ENCODE peak calls at places on chromosomes 5 and 9, in ten cellular contexts. U is endothelial cell of umbilical vein, D is IMR-90, W is astrocyte, S is mesenchymal stem cell, T is GM23338, B is osteoblast, X is MM.1S, Q is DND-41, K is hepatocyte. H is an unnamed sample.

GRCh38 chr5:113202904-113203716 is 226.5 kb downstream of the DCP2 start:
- DNase-seq in X (no peak), T (no peak), U (peak), Q (no peak), W (peak), D (peak), B (peak), S (peak), K (peak), H (peak)

GRCh38 chr9:16986441-16987387 is 116.2 kb upstream of the BNC2 start:
- DNase-seq in X (no peak), D (peak), W (peak), S (peak), U (no peak), B (peak), Q (peak), K (no peak), T (no peak), H (no peak)

GRCh38 chr5:120139039-120139438 is 325.1 kb upstream of the PRR16 start:
- DNase-seq in U (peak), K (peak), T (no peak), S (peak), Q (no peak), B (peak), W (peak), D (peak), X (no peak), H (no peak)

GRCh38 chr9:108724669-108725068 is 131.1 kb downstream of the ACTL7B start:
- DNase-seq in K (peak), X (no peak), D (no peak), W (no peak), Q (no peak), S (no peak), U (no peak), T (no peak), B (no peak), H (no peak)

GRCh38 chr9:122797316-122798033 is 2.4 kb upstream of the OR1K1 start:
- DNase-seq in W (no peak), D (peak), U (no peak), S (no peak), B (no peak), X (no peak), K (no peak), T (no peak), Q (no peak), H (no peak)

GRCh38 chr9:84761137-84761808 is 91.7 kb downstream of the NTRK2 start:
- DNase-seq in U (no peak), W (no peak), D (no peak), Q (no peak), B (no peak), K (no peak), T (no peak), S (no peak), X (peak), H (no peak)

GRCh38 chr9:32706004-32706749 is 70.7 kb upstream of the TAF1L start:
- DNase-seq in X (no peak), U (no peak), W (peak), K (no peak), B (no peak), T (peak), Q (no peak), S (no peak), D (peak), H (no peak)

GRCh38 chr5:1347571-1347970 is 2.7 kb upstream of the CLPTM1L start:
- DNase-seq in B (peak), U (no peak), Q (no peak), W (no peak), K (no peak), X (no peak), S (no peak), D (no peak), T (peak), H (no peak)

GRCh38 chr9:6133346-6134063 is 82.1 kb upstream of the IL33 start:
- DNase-seq in U (no peak), B (no peak), T (no peak), K (no peak), X (peak), W (peak), D (no peak), Q (peak), S (no peak), H (peak)

GRCh38 chr5:43075319-43076293 is 35.5 kb upstream of the ANXA2R start:
- DNase-seq in U (peak), T (no peak), B (peak), W (no peak), K (no peak), S (peak), Q (no peak), D (no peak), X (no peak), H (no peak)

GRCh38 chr5:38582662-38583061 is 26.2 kb upstream of the LIFR start:
- DNase-seq in T (no peak), X (peak), Q (no peak), B (no peak), D (no peak), U (no peak), K (no peak), S (no peak), W (no peak), H (no peak)

GRCh38 chr9:4305065-4305481 is 5.2 kb upstream of the GLIS3 start:
- DNase-seq in B (no peak), X (no peak), Q (no peak), W (no peak), D (no peak), S (no peak), K (peak), U (no peak), T (no peak), H (no peak)

GRCh38 chr5:171310334-171310815 is 1.3 kb downstream of the TLX3 start:
- DNase-seq in K (no peak), T (peak), D (no peak), B (no peak), Q (peak), U (no peak), X (no peak), W (no peak), S (no peak), H (no peak)

GRCh38 chr5:65588694-65589093 is 25.6 kb downstream of the PPWD1 start:
- DNase-seq in Q (no peak), D (no peak), B (no peak), X (no peak), W (no peak), U (no peak), S (no peak), T (no peak), K (no peak), H (no peak)

GRCh38 chr5:32446660-32447059 is 2.1 kb upstream of the ZFR start:
- DNase-seq in W (no peak), Q (no peak), K (peak), U (no peak), B (no peak), T (no peak), D (no peak), S (no peak), X (no peak), H (no peak)

GRCh38 chr5:32444191-32444945 is at the start of gene ZFR:
- DNase-seq in U (peak), W (peak), T (peak), S (peak), K (peak), X (peak), Q (peak), B (peak), D (peak), H (peak)

GRCh38 chr5:32444946-32445758 is 612 bp upstream of the ZFR start:
- DNase-seq in W (no peak), D (peak), K (no peak), S (no peak), X (no peak), U (no peak), Q (no peak), T (peak), B (no peak), H (no peak)

GRCh38 chr5:32443541-32444190 is 874 bp downstream of the ZFR start:
- DNase-seq in X (peak), T (peak), U (peak), D (peak), Q (peak), S (peak), K (peak), B (peak), W (peak), H (no peak)

DNA sequence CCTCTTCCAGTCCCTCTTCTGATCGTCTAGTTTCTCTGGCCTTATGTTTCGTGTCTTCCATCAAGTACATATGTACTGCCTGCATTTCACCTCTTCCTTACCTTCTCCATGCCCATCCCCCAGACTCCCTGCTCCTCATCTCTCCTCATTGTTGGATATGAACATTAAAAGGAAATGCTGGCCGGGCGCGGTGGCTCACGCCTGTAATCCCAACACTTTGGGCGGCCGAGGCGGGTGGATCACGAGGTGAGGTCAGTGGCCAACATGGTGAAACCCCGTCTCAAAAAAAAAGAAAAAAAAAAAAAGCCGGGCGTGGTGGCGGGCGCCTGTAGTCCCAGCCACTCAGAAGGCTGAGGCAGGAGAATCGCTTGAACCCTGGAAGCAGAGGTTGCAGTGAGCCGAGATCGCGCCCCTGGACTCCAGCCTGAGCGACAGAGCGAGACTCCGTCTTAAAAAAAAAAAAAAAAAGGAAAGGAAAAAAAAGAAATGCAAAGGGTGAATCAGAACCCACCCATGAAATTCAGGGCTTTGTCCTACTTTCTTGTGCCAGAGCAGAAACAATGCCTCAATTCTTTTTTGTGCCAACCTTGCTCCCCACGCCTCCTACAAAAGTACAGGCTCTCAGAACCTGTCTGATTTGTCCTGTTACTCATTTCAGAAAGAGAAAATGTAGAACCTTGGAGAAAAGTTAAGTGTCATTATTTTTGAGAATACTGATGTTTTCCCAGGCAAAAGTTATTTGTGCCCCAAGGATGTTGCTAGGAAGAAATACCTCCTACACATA is 1.5 kb upstream of the ZFR start:
- DNase-seq in S (no peak), D (no peak), U (no peak), T (no peak), Q (no peak), K (no peak), W (no peak), X (no peak), B (peak), H (no peak)
- H2AFZ ChIP-seq in S (no peak), D (no peak), U (no peak), T (peak), Q (no peak), K (peak), W (no peak), X (no peak), B (no peak), H (no peak)

DNA sequence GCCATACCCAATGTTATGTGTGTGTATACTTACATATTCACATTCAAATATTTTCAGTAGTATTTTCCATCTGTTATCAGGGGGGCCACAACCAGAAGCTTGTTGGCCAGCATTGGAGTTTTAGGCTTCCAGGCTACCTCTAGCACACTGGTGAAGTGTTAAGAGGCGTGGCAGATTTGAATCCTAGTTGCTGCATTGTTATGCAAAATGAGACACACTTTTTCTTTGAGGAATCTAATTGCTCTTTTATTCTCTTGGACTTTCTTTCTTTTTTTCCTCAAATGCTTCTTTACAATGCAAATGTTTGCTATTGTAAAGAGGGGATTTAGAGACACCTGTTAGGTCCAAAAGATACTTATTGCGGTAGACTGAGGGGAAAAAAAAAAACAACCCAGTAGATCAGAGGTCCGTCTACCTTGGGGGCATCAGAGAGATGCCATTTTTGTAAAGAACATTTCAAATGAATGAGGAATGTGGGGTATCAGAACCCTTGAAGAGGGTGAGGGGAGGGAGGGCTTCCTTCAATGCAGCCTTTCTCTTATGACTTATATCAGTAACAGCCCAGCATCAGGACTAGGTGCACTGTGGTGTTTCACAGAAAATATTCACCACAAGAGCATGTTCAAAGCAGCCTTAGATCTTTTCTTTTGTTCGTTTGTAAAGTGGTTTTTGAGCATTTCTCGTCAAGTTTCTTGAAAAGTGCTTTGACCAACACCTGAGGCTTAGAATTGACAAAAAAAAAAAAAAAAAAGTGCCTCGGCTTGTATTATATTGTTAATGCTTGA is 3.8 kb downstream of the SMARCA2 start:
- DNase-seq in X (no peak), U (peak), B (no peak), D (no peak), Q (peak), S (no peak), K (no peak), W (no peak), T (peak), H (no peak)
- H2AFZ ChIP-seq in X (no peak), U (no peak), B (no peak), D (no peak), Q (no peak), S (no peak), K (no peak), W (no peak), T (no peak), H (no peak)

DNA sequence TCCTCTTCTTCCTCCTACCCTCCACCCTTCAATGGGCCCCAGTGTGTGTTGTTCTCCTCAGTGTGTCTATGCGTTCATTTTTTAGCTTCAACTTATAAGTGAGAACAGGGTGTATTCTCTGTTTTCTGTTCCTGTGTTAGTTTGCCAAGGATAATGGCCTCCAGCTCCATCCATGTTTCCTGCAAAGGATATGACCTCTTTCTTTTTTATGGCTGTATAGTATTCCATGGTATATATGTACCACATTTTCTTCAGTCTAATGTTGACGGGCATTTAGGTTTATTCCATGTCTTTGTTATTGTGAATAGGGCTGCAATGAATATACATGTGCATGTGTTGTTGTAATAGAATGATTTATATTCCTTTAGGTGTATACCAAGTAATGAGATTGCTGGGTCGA is 634.9 kb upstream of the SEMA6A start:
- DNase-seq in S (no peak), D (no peak), T (no peak), W (no peak), K (no peak), U (no peak), X (no peak), Q (no peak), B (no peak), H (no peak)
- H2AFZ ChIP-seq in S (no peak), D (no peak), T (no peak), W (no peak), K (no peak), U (no peak), X (no peak), Q (no peak), B (no peak), H (no peak)

GRCh38 chr9:137087409-137087925 is 682 bp downstream of the MAN1B1 start:
- DNase-seq in U (no peak), W (no peak), B (peak), K (no peak), Q (peak), T (peak), X (peak), D (no peak), S (peak), H (no peak)
- H2AFZ ChIP-seq in U (peak), W (peak), B (peak), K (peak), Q (peak), T (peak), X (peak), D (peak), S (peak), H (peak)

DNA sequence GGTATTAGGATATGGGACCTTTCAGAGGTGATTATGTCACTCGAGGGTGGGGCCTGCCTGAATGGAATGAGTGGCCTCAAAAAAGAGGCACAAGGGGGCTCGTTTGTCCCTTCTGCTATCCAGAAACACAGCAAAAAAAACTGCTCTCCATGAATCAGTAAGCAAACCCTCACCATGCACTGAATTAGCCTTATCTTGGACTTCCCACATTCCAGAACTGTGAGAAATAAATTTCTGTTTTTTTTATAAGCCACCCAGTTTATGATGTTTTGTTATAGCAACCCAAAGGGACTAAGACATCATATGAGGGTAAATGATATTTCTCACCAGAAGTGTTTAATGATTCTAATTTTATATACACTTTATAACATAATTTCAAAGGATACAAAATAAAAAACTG is 476.6 kb upstream of the EDIL3 start:
- DNase-seq in S (no peak), Q (no peak), X (no peak), U (no peak), B (no peak), D (peak), T (no peak), W (peak), K (no peak), H (no peak)
- H2AFZ ChIP-seq in S (no peak), Q (no peak), X (no peak), U (no peak), B (no peak), D (no peak), T (no peak), W (no peak), K (no peak), H (no peak)

GRCh38 chr9:88672874-88673695 is 138.1 kb downstream of the NXNL2 start:
- DNase-seq in Q (peak), W (no peak), B (no peak), K (peak), S (no peak), T (peak), U (no peak), X (no peak), D (no peak), H (no peak)
- H2AFZ ChIP-seq in Q (peak), W (peak), B (peak), K (no peak), S (no peak), T (peak), U (no peak), X (no peak), D (peak), H (no peak)

GRCh38 chr9:130394320-130394719 is 50.4 kb upstream of the ASS1 start:
- DNase-seq in W (no peak), T (no peak), Q (no peak), K (no peak), X (no peak), D (no peak), U (no peak), B (no peak), S (no peak), H (no peak)

GRCh38 chr9:130395810-130396435 is 48.8 kb upstream of the ASS1 start:
- DNase-seq in T (no peak), U (no peak), K (no peak), S (no peak), B (no peak), X (no peak), Q (no peak), W (no peak), D (no peak), H (no peak)

GRCh38 chr9:130391863-130392262 is 52.9 kb upstream of the ASS1 start:
- DNase-seq in B (no peak), W (no peak), Q (no peak), D (no peak), X (no peak), T (no peak), S (no peak), U (no peak), K (no peak), H (no peak)

GRCh38 chr9:130394814-130395470 is 49.8 kb upstream of the ASS1 start:
- DNase-seq in K (no peak), U (no peak), X (no peak), B (no peak), Q (no peak), S (no peak), T (no peak), D (no peak), W (no peak), H (no peak)

GRCh38 chr9:130393681-130394071 is 51.1 kb upstream of the ASS1 start:
- DNase-seq in K (no peak), Q (no peak), B (no peak), S (no peak), U (no peak), X (no peak), D (no peak), W (no peak), T (no peak), H (no peak)
- H2AFZ ChIP-seq in K (no peak), Q (no peak), B (no peak), S (no peak), U (no peak), X (no peak), D (no peak), W (no peak), T (no peak), H (no peak)